ENCODE peak calls at places on chromosomes 11 and 22, in six cellular contexts. T, Y, S, M, C and B are unnamed samples.

GRCh38 chr22:37137131-37137530 is 12.6 kb downstream of the IL2RB start:
- DNase-seq in C (no peak), T (no peak), Y (no peak), S (no peak), M (no peak), B (peak)

GRCh38 chr22:23812378-23812777 is 25.6 kb downstream of the SMARCB1 start:
- DNase-seq in M (no peak), Y (no peak), T (no peak), C (no peak), S (no peak), B (no peak)

GRCh38 chr11:63986156-63986931 is at the start of gene OTUB1:
- DNase-seq in S (peak), M (peak), C (peak), T (peak), Y (peak), B (peak)

GRCh38 chr11:47186937-47187681 is 875 bp upstream of the PACSIN3 start:
- DNase-seq in T (peak), S (peak), Y (peak), C (no peak), M (peak), B (peak)

GRCh38 chr11:57567512-57568329 is at the start of gene UBE2L6:
- DNase-seq in T (peak), M (peak), Y (peak), S (peak), C (no peak), B (peak)

GRCh38 chr11:8768625-8769333 is 86.2 kb downstream of the RPL27A start:
- DNase-seq in M (peak), C (peak), S (peak), Y (no peak), T (peak), B (no peak)

GRCh38 chr11:110092577-110093406 is at the start of gene ZC3H12C:
- DNase-seq in Y (peak), T (peak), C (peak), S (peak), M (peak), B (peak)

GRCh38 chr11:13216019-13217006 is 61.3 kb upstream of the BMAL1 start:
- DNase-seq in M (peak), T (no peak), C (peak), Y (peak), S (peak), B (no peak)

GRCh38 chr22:34808618-34809017 is 257.3 kb upstream of the ISX start:
- DNase-seq in Y (no peak), C (no peak), T (no peak), M (no peak), S (no peak), B (no peak)

GRCh38 chr11:32581556-32581955 is 2.1 kb upstream of the EIF3M start:
- DNase-seq in T (no peak), C (no peak), M (no peak), S (no peak), Y (no peak), B (no peak)

GRCh38 chr11:132312616-132313210 is 942.3 kb downstream of the NTM start:
- DNase-seq in Y (peak), C (no peak), S (peak), T (no peak), M (peak), B (no peak)

GRCh38 chr11:67732045-67732787 is 57.8 kb upstream of the ALDH3B2 start:
- DNase-seq in S (no peak), M (no peak), T (no peak), Y (peak), C (no peak), B (peak)

GRCh38 chr11:82703796-82704195 is 29.9 kb downstream of the FAM181B start:
- DNase-seq in T (no peak), Y (no peak), C (no peak), M (no peak), S (no peak), B (no peak)

GRCh38 chr11:119149371-119150275 is 771 bp downstream of the ABCG4 start:
- DNase-seq in Y (peak), S (no peak), T (no peak), M (no peak), C (no peak), B (peak)

GRCh38 chr11:114366331-114367243 is 33.7 kb downstream of the C11orf71 start:
- DNase-seq in M (peak), C (no peak), T (no peak), S (peak), Y (no peak), B (no peak)